ENCODE peak calls at places on chromosomes 5 and 9, in six cellular contexts. O is uterus, W is ureter, N is PC-9, I is nephron progenitor cell, B is fibroblast of pulmonary artery. D is an unnamed sample.

GRCh38 chr9:71806916-71807315 is 38.6 kb upstream of the CEMIP2 start:
- DNase-seq in O (peak), W (peak), N (peak), I (peak), B (peak), D (peak)

GRCh38 chr9:90854637-90855036 is 53.0 kb downstream of the SYK start:
- DNase-seq in O (no peak), W (no peak), N (peak), I (no peak), B (no peak), D (no peak)

GRCh38 chr5:35902032-35902681 is 36.3 kb downstream of the CAPSL start:
- DNase-seq in O (no peak), W (no peak), N (no peak), I (no peak), B (no peak), D (no peak)

GRCh38 chr9:134970198-134970597 is 52.5 kb upstream of the FCN1 start:
- DNase-seq in O (no peak), W (no peak), N (no peak), I (no peak), B (no peak), D (no peak)

GRCh38 chr9:82117025-82117424 is 128.5 kb downstream of the SPATA31D1 start:
- DNase-seq in O (peak), W (no peak), N (no peak), I (no peak), B (no peak), D (no peak)

GRCh38 chr9:13487498-13487897 is 208.0 kb upstream of the MPDZ start:
- DNase-seq in O (no peak), W (no peak), N (no peak), I (no peak), B (no peak), D (no peak)

GRCh38 chr5:73387630-73388370 is 60.8 kb downstream of the FOXD1 start:
- DNase-seq in O (no peak), W (no peak), N (no peak), I (no peak), B (no peak), D (no peak)

GRCh38 chr5:143206194-143207053 is 197.1 kb downstream of the NR3C1 start:
- DNase-seq in O (no peak), W (no peak), N (no peak), I (no peak), B (no peak), D (no peak)

GRCh38 chr9:125293134-125293533 is 31.5 kb downstream of the GAPVD1 start:
- DNase-seq in O (no peak), W (no peak), N (no peak), I (no peak), B (no peak), D (peak)

GRCh38 chr5:132250547-132250946 is 6.9 kb upstream of the PDLIM4 start:
- DNase-seq in O (no peak), W (peak), N (no peak), I (no peak), B (no peak), D (no peak)

GRCh38 chr5:77419644-77420582 is 72.2 kb downstream of the WDR41 start:
- DNase-seq in O (no peak), W (no peak), N (no peak), I (no peak), B (no peak), D (no peak)

GRCh38 chr9:75087279-75087823 is 604 bp downstream of the NMRK1 start:
- DNase-seq in O (no peak), W (peak), N (peak), I (peak), B (peak), D (no peak)

D was measured in iPS-NIHi11.